ENCODE peak calls at places on chromosomes 1 and 21, in six cellular contexts. One of them, this sample, is unnamed.

GRCh38 chr1:97050501-97050900 is 328.9 kb downstream of the PTBP2 start:
- DNase-seq in germinal center: no peak
- DNase-seq in fibroblast of mammary gland: peak; percentile 47
- DNase-seq in T-helper 1 cell: no peak
- DNase-seq in stimulated activated CD4-positive, alpha-beta T cell treated with anti-CD3 and anti-CD28 coated beads, Interleukin-2, amount 100 ng/mL, for 48 hours: no peak
- DNase-seq in activated CD4-positive, alpha-beta T cell treated with anti-CD3 and anti-CD28 coated beads for 1 hour: no peak
- DNase-seq in this sample: no peak

GRCh38 chr1:107593436-107594209 is 371.4 kb downstream of the VAV3 start:
- DNase-seq in germinal center: no peak
- DNase-seq in stimulated activated CD4-positive, alpha-beta T cell treated with anti-CD3 and anti-CD28 coated beads, Interleukin-2, amount 100 ng/mL, for 48 hours: no peak
- DNase-seq in T-helper 1 cell: no peak
- DNase-seq in activated CD4-positive, alpha-beta T cell treated with anti-CD3 and anti-CD28 coated beads for 1 hour: no peak
- DNase-seq in fibroblast of mammary gland: no peak
- DNase-seq in this sample: no peak

GRCh38 chr1:22257286-22258275 is 114.7 kb upstream of the WNT4 start:
- DNase-seq in stimulated activated CD4-positive, alpha-beta T cell treated with anti-CD3 and anti-CD28 coated beads, Interleukin-2, amount 100 ng/mL, for 48 hours: no peak
- DNase-seq in fibroblast of mammary gland: no peak
- DNase-seq in activated CD4-positive, alpha-beta T cell treated with anti-CD3 and anti-CD28 coated beads for 1 hour: no peak
- DNase-seq in germinal center: no peak
- DNase-seq in T-helper 1 cell: no peak
- DNase-seq in this sample: no peak

GRCh38 chr1:83999316-83999819 is 436 bp upstream of the TTLL7 start:
- DNase-seq in stimulated activated CD4-positive, alpha-beta T cell treated with anti-CD3 and anti-CD28 coated beads, Interleukin-2, amount 100 ng/mL, for 48 hours: no peak
- DNase-seq in T-helper 1 cell: peak; percentile 2
- DNase-seq in germinal center: peak; percentile 42
- DNase-seq in fibroblast of mammary gland: peak; percentile 63
- DNase-seq in activated CD4-positive, alpha-beta T cell treated with anti-CD3 and anti-CD28 coated beads for 1 hour: peak; percentile 13
- DNase-seq in this sample: peak; percentile 85

GRCh38 chr1:7493711-7494110 is 277.4 kb upstream of the VAMP3 start:
- DNase-seq in germinal center: no peak
- DNase-seq in T-helper 1 cell: no peak
- DNase-seq in stimulated activated CD4-positive, alpha-beta T cell treated with anti-CD3 and anti-CD28 coated beads, Interleukin-2, amount 100 ng/mL, for 48 hours: no peak
- DNase-seq in activated CD4-positive, alpha-beta T cell treated with anti-CD3 and anti-CD28 coated beads for 1 hour: no peak
- DNase-seq in fibroblast of mammary gland: no peak
- DNase-seq in this sample: peak; percentile 10

GRCh38 chr21:44994016-44994365 is 54.2 kb downstream of the SLX9 start:
- DNase-seq in stimulated activated CD4-positive, alpha-beta T cell treated with anti-CD3 and anti-CD28 coated beads, Interleukin-2, amount 100 ng/mL, for 48 hours: no peak
- DNase-seq in activated CD4-positive, alpha-beta T cell treated with anti-CD3 and anti-CD28 coated beads for 1 hour: no peak
- DNase-seq in germinal center: no peak
- DNase-seq in T-helper 1 cell: no peak
- DNase-seq in fibroblast of mammary gland: no peak
- DNase-seq in this sample: no peak

GRCh38 chr1:27152004-27152828 is 2.7 kb downstream of the SLC9A1 start:
- DNase-seq in fibroblast of mammary gland: no peak
- DNase-seq in activated CD4-positive, alpha-beta T cell treated with anti-CD3 and anti-CD28 coated beads for 1 hour: no peak
- DNase-seq in T-helper 1 cell: no peak
- DNase-seq in stimulated activated CD4-positive, alpha-beta T cell treated with anti-CD3 and anti-CD28 coated beads, Interleukin-2, amount 100 ng/mL, for 48 hours: no peak
- DNase-seq in germinal center: no peak
- DNase-seq in this sample: no peak

GRCh38 chr1:198075296-198075695 is 81.5 kb upstream of the NEK7 start:
- DNase-seq in stimulated activated CD4-positive, alpha-beta T cell treated with anti-CD3 and anti-CD28 coated beads, Interleukin-2, amount 100 ng/mL, for 48 hours: no peak
- DNase-seq in germinal center: no peak
- DNase-seq in activated CD4-positive, alpha-beta T cell treated with anti-CD3 and anti-CD28 coated beads for 1 hour: no peak
- DNase-seq in fibroblast of mammary gland: no peak
- DNase-seq in T-helper 1 cell: no peak
- DNase-seq in this sample: no peak

GRCh38 chr1:116318897-116319296 is 54.1 kb upstream of the ATP1A1 start:
- DNase-seq in stimulated activated CD4-positive, alpha-beta T cell treated with anti-CD3 and anti-CD28 coated beads, Interleukin-2, amount 100 ng/mL, for 48 hours: no peak
- DNase-seq in germinal center: no peak
- DNase-seq in activated CD4-positive, alpha-beta T cell treated with anti-CD3 and anti-CD28 coated beads for 1 hour: no peak
- DNase-seq in fibroblast of mammary gland: no peak
- DNase-seq in T-helper 1 cell: no peak
- DNase-seq in this sample: no peak

GRCh38 chr1:151056149-151056548 is 3.3 kb downstream of the CDC42SE1 start:
- DNase-seq in activated CD4-positive, alpha-beta T cell treated with anti-CD3 and anti-CD28 coated beads for 1 hour: no peak
- DNase-seq in T-helper 1 cell: no peak
- DNase-seq in fibroblast of mammary gland: no peak
- DNase-seq in germinal center: no peak
- DNase-seq in stimulated activated CD4-positive, alpha-beta T cell treated with anti-CD3 and anti-CD28 coated beads, Interleukin-2, amount 100 ng/mL, for 48 hours: no peak
- DNase-seq in this sample: no peak

GRCh38 chr21:29481641-29482040 is 182.9 kb downstream of the BACH1 start:
- DNase-seq in activated CD4-positive, alpha-beta T cell treated with anti-CD3 and anti-CD28 coated beads for 1 hour: no peak
- DNase-seq in fibroblast of mammary gland: peak; percentile 19
- DNase-seq in T-helper 1 cell: no peak
- DNase-seq in germinal center: no peak
- DNase-seq in stimulated activated CD4-positive, alpha-beta T cell treated with anti-CD3 and anti-CD28 coated beads, Interleukin-2, amount 100 ng/mL, for 48 hours: no peak
- DNase-seq in this sample: no peak

GRCh38 chr1:106998431-106999002 is 58.0 kb upstream of the PRMT6 start:
- DNase-seq in activated CD4-positive, alpha-beta T cell treated with anti-CD3 and anti-CD28 coated beads for 1 hour: no peak
- DNase-seq in fibroblast of mammary gland: no peak
- DNase-seq in stimulated activated CD4-positive, alpha-beta T cell treated with anti-CD3 and anti-CD28 coated beads, Interleukin-2, amount 100 ng/mL, for 48 hours: no peak
- DNase-seq in T-helper 1 cell: no peak
- DNase-seq in germinal center: no peak
- DNase-seq in this sample: no peak

GRCh38 chr1:246748867-246749266 is 24.7 kb downstream of the SCCPDH start:
- DNase-seq in fibroblast of mammary gland: peak; percentile 44
- DNase-seq in T-helper 1 cell: no peak
- DNase-seq in stimulated activated CD4-positive, alpha-beta T cell treated with anti-CD3 and anti-CD28 coated beads, Interleukin-2, amount 100 ng/mL, for 48 hours: no peak
- DNase-seq in germinal center: no peak
- DNase-seq in activated CD4-positive, alpha-beta T cell treated with anti-CD3 and anti-CD28 coated beads for 1 hour: no peak
- DNase-seq in this sample: peak; percentile 35

This sample was measured in SHP77 treated with DMSO at 0.1 percent for 48 hours.